ENCODE peak calls at places on chromosome 4, in seven cellular contexts. N is stomach, A is HCT116, S is esophagus squamous epithelium, B is K562, U is sigmoid colon, Y is suprapubic skin. H is an unnamed sample.

GRCh38 chr4:65665951-65666523 is 4.3 kb downstream of the EPHA5 start:
- DNase-seq in A (no peak), N (no peak), S (no peak), U (no peak), B (no peak), Y (no peak), H (no peak)

GRCh38 chr4:86993909-86994672 is 59.3 kb downstream of the AFF1 start:
- DNase-seq in U (no peak), A (no peak), Y (no peak), N (peak), S (no peak), B (no peak), H (no peak)

GRCh38 chr4:164937576-164938270 is 39.7 kb downstream of the TRIM61 start:
- DNase-seq in A (no peak), Y (no peak), N (no peak), U (no peak), S (no peak), B (no peak), H (peak)

GRCh38 chr4:128958194-128958593 is 135.1 kb downstream of the SCLT1 start:
- DNase-seq in N (no peak), U (no peak), S (no peak), A (no peak), Y (no peak), B (no peak), H (no peak)

GRCh38 chr4:136873555-136873954 is 658.7 kb downstream of the PCDH18 start:
- DNase-seq in N (no peak), B (no peak), U (no peak), S (no peak), A (no peak), Y (no peak), H (no peak)

GRCh38 chr4:1978741-1979476 is 29.9 kb downstream of the NELFA start:
- DNase-seq in U (no peak), Y (peak), N (no peak), B (no peak), A (no peak), S (no peak), H (no peak)

GRCh38 chr4:62302710-62303109 is 1102.6 kb downstream of the ADGRL3 start:
- DNase-seq in N (no peak), B (no peak), Y (no peak), A (no peak), S (no peak), U (no peak), H (no peak)

GRCh38 chr4:4356106-4357041 is 30.5 kb upstream of the NSG1 start:
- DNase-seq in Y (no peak), U (no peak), N (no peak), B (no peak), A (no peak), S (no peak), H (peak)

GRCh38 chr4:149766135-149766534 is 49.5 kb downstream of the IQCM start:
- DNase-seq in B (no peak), U (no peak), A (no peak), S (no peak), N (no peak), Y (no peak), H (no peak)

GRCh38 chr4:57231781-57232180 is 121.6 kb upstream of the IGFBP7 start:
- DNase-seq in S (no peak), Y (no peak), B (no peak), N (no peak), A (no peak), U (no peak), H (no peak)

GRCh38 chr4:39062499-39062898 is 467 bp downstream of the KLHL5 start:
- DNase-seq in S (no peak), B (no peak), U (no peak), N (no peak), Y (no peak), A (no peak), H (no peak)

GRCh38 chr4:78951862-78952472 is 12.7 kb upstream of the PAQR3 start:
- DNase-seq in Y (no peak), B (peak), N (no peak), A (peak), U (no peak), S (no peak), H (peak)

GRCh38 chr4:15805583-15806517 is 27.7 kb downstream of the CD38 start:
- DNase-seq in Y (no peak), N (peak), S (no peak), U (no peak), B (peak), A (peak), H (peak)

DNA sequence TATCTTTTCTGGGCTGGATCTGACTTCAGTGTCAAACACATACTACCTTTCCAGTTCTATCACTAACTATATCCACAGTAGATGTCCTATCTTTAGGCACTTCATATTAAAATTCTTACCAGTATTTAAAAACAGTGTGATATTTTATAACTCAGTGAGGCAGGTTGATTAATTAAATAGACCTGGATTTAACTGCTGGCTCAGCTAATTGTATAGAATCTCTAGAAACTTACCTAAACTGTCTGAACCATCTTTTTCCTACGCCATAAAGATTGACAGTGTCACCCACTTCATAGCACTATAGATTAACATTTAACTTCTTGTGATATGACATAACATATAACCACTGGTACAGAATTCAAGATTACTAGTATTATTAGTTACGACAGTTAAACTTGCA is 935.3 kb downstream of the FAT4 start:
- DNase-seq in U (no peak), A (no peak), N (no peak), Y (no peak), B (no peak), S (no peak), H (no peak)
- H3K27ac ChIP-seq in U (no peak), A (no peak), N (no peak), Y (no peak), B (no peak), S (no peak), H (no peak)

DNA sequence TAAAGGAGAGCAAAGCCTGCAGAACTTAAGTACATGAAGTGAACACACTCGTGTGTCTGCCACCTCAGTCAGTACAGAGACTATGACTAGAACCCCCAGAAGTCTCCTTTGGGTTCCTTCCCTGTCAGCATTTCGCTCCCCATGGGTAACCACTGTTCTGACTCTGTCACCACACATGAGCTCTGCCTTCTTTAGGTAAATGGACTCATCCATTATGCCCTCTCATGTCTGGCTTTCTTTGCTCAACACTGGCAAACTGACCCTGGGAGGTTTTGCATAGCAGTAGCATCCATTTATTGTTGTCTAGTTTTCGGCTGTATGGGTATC is 38.5 kb downstream of the TBC1D14 start:
- DNase-seq in U (no peak), A (no peak), B (no peak), N (no peak), Y (no peak), S (no peak), H (no peak)
- TF ChIP-seq POLR2A in U (no peak), A (no peak), B (no peak), N (no peak), Y (no peak), S (no peak), H (no peak)

DNA sequence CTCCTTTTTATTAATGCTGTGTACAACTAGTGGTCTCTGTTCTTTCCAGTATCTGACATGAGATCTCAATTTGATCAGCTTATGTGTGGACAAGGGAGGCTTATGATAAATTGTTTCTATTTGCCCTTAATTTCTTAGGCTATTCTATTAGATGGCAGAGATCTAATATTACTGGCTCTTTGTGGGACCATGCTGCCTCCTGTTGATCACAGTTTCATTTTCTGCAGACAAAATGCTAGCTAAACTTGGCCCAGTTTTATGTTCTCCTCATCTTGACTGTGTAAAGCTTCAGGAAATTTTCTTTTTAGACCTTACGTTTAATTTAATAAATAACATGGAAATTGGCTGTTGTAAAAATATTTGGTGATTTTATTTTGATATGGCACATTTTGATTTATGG is 627.1 kb upstream of the AADAT start:
- DNase-seq in B (no peak), Y (no peak), U (no peak), N (no peak), S (no peak), A (no peak), H (no peak)
- TF ChIP-seq CTCF in B (no peak), Y (no peak), U (no peak), N (no peak), S (no peak), A (no peak), H (no peak)

GRCh38 chr4:102431608-102431961 is 69.6 kb upstream of the NFKB1 start:
- DNase-seq in S (no peak), B (no peak), Y (no peak), N (no peak), A (no peak), U (no peak), H (no peak)
- H3K27ac ChIP-seq in S (peak), B (peak), Y (no peak), N (peak), A (no peak), U (peak), H (no peak)

GRCh38 chr4:102828497-102828808 is 1.1 kb upstream of the UBE2D3 start:
- DNase-seq in A (no peak), U (no peak), N (no peak), S (no peak), B (no peak), Y (no peak), H (no peak)

GRCh38 chr4:102827674-102828496 is 534 bp upstream of the UBE2D3 start:
- DNase-seq in A (peak), S (peak), Y (peak), B (peak), U (peak), N (peak), H (peak)

GRCh38 chr4:102826105-102826889 is 1.1 kb downstream of the UBE2D3 start:
- DNase-seq in S (no peak), A (no peak), U (no peak), Y (peak), B (no peak), N (no peak), H (no peak)

GRCh38 chr4:102825261-102826071 is 1.9 kb downstream of the UBE2D3 start:
- DNase-seq in S (no peak), N (no peak), U (peak), Y (no peak), A (peak), B (peak), H (peak)

DNA sequence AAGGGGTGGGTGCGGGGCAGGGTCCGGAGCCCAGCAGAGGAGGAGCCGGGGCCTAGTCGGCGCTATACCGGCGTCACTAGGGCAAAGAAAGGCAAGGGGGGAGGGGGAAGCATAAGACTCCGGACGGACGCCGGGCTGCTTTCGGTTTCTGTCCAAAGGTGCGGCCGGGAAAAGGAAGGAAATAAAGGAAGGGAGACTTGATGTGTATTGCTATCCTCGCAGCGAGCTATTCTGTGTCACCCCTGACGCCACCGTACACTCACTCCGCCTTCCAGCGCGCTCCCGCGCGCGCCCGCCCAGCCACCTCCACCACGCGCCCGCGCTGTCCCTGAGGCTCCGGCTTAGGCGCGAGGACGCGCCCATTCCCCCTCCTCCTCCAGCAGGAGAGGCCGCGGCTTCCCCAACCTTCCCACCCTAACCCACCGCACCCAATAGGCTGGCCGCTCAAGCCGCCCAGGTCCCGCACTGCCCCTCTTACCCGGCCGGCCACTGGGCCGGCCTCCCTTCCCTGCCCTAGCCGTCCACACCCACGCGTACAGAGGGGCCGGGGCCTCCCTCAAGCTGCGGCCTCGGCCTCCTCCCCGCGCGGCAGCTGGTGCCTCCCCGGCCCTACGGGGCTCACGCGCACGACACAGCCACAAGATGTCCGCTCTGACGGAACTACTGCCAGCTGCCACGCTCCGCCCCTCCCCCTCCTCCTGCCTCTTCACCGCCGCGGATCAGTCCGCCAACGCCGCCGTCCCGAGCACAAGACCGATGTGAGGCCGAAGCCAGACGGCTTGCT is at the start of gene UBE2D3:
- DNase-seq in B (peak), S (peak), N (peak), U (peak), A (peak), Y (peak), H (peak)
- TF ChIP-seq POLR2A in B (peak), S (peak), N (peak), U (peak), A (peak), Y (peak), H (peak)

DNA sequence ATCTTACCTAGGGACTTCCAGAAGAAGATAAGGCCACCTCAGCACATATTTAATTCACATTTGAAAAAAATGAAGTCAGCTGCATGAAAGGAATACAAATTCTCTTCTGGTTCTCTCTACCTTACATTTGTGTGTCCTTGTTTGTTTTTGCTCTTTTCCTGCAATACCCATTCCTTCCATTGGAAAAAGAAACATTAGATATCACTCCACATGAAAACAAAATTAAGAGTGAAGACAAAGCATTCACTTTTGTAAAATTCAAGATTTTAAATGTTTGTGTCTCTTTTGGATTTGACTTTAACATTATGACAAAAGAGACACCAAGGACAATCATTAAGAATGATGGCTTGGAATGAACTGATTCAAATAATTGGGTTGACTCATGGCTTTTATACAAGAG is 1351.8 kb downstream of the FSTL5 start:
- DNase-seq in A (no peak), U (no peak), S (no peak), B (no peak), Y (no peak), N (no peak), H (no peak)
- TF ChIP-seq CTCF in A (peak), U (no peak), S (no peak), B (no peak), Y (no peak), N (no peak), H (no peak)

DNA sequence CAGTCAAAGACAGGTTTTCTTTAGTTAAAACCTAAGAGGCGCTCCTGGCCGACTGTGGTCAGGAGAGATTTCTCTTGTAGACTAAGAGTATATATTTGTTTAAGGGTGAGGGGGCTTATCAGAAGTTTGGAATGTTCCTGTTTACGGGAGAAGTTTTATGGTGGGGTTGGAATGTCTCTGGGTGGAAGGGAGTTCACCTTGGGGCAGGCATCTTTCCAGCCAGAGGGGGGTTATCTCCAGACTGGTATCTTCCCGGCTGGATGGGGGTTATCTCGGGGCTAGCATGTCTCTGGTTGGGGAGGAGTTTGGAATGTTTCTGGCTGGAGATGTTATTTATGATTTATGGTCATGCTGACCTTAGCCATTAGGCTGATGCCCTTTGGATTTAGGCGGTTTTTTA is 116.0 kb downstream of the COX7B2 start:
- DNase-seq in N (no peak), A (no peak), B (no peak), Y (no peak), S (no peak), U (no peak), H (no peak)
- H3K27ac ChIP-seq in N (no peak), A (no peak), B (no peak), Y (no peak), S (no peak), U (no peak), H (no peak)

DNA sequence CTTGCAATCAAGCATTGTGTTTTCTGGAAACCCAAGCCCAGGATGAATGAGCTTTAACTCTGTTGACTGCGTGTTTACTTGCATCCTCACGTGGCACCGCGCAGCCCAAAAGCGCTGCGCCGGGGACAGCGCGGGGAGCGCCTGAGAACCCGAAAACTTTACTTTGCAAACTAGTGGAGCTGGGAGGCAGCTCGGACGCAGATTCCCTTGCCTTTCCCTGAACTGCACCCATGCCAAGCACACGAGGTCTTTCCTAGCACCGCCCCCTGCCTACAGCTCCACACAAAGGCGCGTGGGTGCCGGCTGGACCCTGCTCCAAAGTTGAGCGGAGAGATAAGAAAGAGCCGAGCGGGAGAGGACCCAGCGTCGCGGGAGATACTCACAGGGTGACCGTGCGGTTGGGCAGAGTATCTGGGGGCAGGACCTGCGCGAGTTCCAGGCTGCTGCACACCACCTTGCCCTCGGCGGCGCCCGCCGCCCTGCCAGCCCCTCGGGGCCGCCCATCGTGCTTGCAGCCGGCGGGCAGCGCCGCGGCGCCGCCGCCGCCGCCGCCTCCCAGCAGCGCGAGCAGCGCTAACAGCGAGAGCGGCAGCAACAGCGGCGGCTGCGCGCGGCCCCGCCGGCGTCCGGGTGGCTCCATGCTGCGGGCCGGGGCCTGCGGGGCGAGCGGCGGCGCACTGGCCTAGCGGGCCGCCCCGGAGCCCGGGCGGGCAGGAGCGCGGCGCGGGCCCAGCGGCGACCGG is 550 bp downstream of the ADGRA3 start:
- DNase-seq in N (peak), U (peak), S (no peak), Y (no peak), B (peak), A (no peak), H (peak)
- TF ChIP-seq POLR2A in N (no peak), U (no peak), S (no peak), Y (no peak), B (no peak), A (no peak), H (peak)

H was measured in adrenal gland.